ENCODE peak calls at places on chromosomes 4 and X, in four cellular contexts. M is IMR-90, R is H9, P is H1. S is an unnamed sample.
A peak's percentile ranks its signal among the peaks of the same experiment; 100 is the strongest.

GRCh38 chr4:60201052-60201673 is 999.0 kb upstream of the ADGRL3 start:
- DNase-seq in M (peak; percentile 28), R (peak; percentile 38), P (peak; percentile 77), S (peak; percentile 55)

GRCh38 chr4:149784018-149784417 is 31.6 kb downstream of the IQCM start:
- DNase-seq in M (peak; percentile 32), R (no peak), P (no peak), S (no peak)

GRCh38 chr4:5808081-5808741 is 84.7 kb downstream of the CRMP1 start:
- DNase-seq in M (peak; percentile 46), R (no peak), P (no peak), S (no peak)

GRCh38 chr4:128060620-128061565 is at the start of gene LARP1B:
- DNase-seq in M (peak; percentile 95), R (peak; percentile 97), P (peak; percentile 96), S (peak; percentile 98)

GRCh38 chr4:41477200-41477910 is 60.6 kb upstream of the LIMCH1 start:
- DNase-seq in M (no peak), R (no peak), P (no peak), S (no peak)

GRCh38 chr4:78078101-78078500 is 21.0 kb downstream of the FRAS1 start:
- DNase-seq in M (no peak), R (no peak), P (no peak), S (no peak)

GRCh38 chr4:57073559-57073958 is 36.6 kb downstream of the IGFBP7 start:
- DNase-seq in M (no peak), R (no peak), P (no peak), S (no peak)

GRCh38 chrX:136880003-136880451 is 498 bp downstream of the RBMX start:
- DNase-seq in M (no peak), R (no peak), P (peak; percentile 47), S (peak; percentile 31)

GRCh38 chr4:4792516-4792915 is 66.9 kb upstream of the MSX1 start:
- DNase-seq in M (peak; percentile 67), R (no peak), P (no peak), S (no peak)

GRCh38 chr4:128854433-128854832 is 44.9 kb downstream of the JADE1 start:
- DNase-seq in M (peak; percentile 56), R (no peak), P (no peak), S (no peak)

GRCh38 chrX:102697506-102697905 is 14.7 kb upstream of the GPRASP2 start:
- DNase-seq in M (peak; percentile 52), R (no peak), P (no peak), S (no peak)

GRCh38 chrX:44105228-44105913 is 132.2 kb upstream of the NDP start:
- DNase-seq in M (no peak), R (peak; percentile 27), P (peak; percentile 41), S (peak; percentile 42)

GRCh38 chrX:10524578-10524977 is 95.8 kb downstream of the MID1 start:
- DNase-seq in M (no peak), R (no peak), P (no peak), S (no peak)

GRCh38 chr4:110712486-110712885 is 89.6 kb upstream of the PITX2 start:
- DNase-seq in M (no peak), R (no peak), P (no peak), S (no peak)

GRCh38 chr4:125355791-125356190 is 41.0 kb downstream of the FAT4 start:
- DNase-seq in M (no peak), R (no peak), P (no peak), S (no peak)

GRCh38 chr4:91758487-91758886 is 545.3 kb upstream of the GRID2 start:
- DNase-seq in M (no peak), R (no peak), P (no peak), S (no peak)

GRCh38 chrX:40845331-40845911 is 110.1 kb upstream of the MED14 start:
- DNase-seq in M (peak; percentile 95), R (peak; percentile 72), P (no peak), S (peak; percentile 69)

DNA sequence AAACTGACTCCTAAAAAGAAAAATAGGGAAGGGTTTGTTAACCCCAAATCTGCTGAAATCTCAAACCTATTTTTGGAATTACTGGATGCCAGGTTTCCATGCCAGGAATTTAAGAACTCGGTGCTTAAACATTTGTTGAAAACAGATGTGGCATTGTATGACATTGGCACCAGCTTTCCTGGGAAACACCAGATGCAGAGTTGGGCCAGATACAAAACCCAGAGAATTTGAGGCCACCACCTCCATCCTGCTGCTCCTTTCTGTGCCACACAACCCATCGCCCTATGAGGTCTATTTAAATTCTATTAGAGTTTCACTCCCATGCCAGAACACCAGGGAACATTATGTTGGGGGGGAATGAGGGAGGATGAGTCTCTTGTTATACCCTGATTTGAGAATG is 71.7 kb downstream of the ARAP2 start:
- DNase-seq in M (no peak), R (no peak), P (no peak), S (no peak)
- H3K56ac ChIP-seq in M (no peak overlapping the region), R (no peak overlapping the region), P (no peak overlapping the region), S (no peak overlapping the region)

DNA sequence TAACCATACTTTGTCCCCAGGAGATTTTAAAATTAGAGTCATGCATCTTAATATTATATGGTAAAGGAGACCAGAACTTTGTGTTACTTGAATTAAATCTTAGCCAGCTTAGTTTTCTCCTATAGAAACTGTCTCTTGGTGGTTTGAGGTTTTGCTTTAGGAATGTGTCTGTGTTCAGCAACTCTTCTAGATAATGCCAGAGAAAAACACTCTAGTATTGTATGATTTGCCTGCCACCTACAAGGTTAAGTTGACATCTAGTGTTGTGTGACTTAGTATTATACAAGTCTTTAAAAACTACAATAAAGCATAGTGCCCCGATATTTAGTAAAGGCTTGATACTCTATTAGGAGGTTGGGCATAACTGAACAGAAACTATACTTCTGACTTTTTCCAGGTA is 2.1 kb downstream of the UGT8 start:
- DNase-seq in M (no peak), R (no peak), P (no peak), S (no peak)
- H4K5ac ChIP-seq in M (no peak overlapping the region), R (no peak overlapping the region), P (no peak overlapping the region), S (no peak overlapping the region)

GRCh38 chr4:186020106-186020792 is 48.7 kb upstream of the TLR3 start:
- DNase-seq in M (no peak), R (no peak), P (no peak), S (no peak)
- H2BK15ac ChIP-seq in M (no peak overlapping the region), R (no peak overlapping the region), P (peak overlapping the region; percentile 23), S (no peak overlapping the region)

GRCh38 chrX:151773434-151773833 is 38.9 kb downstream of the CNGA2 start:
- DNase-seq in M (no peak), R (peak; percentile 31), P (no peak), S (peak; percentile 7)

GRCh38 chrX:151776936-151777335 is 42.4 kb downstream of the CNGA2 start:
- DNase-seq in M (no peak), R (no peak), P (no peak), S (no peak)

GRCh38 chrX:151780621-151781020 is 46.1 kb downstream of the CNGA2 start:
- DNase-seq in M (no peak), R (no peak), P (no peak), S (no peak)

GRCh38 chrX:151779258-151779657 is 44.7 kb downstream of the CNGA2 start:
- DNase-seq in M (no peak), R (no peak), P (no peak), S (no peak)

DNA sequence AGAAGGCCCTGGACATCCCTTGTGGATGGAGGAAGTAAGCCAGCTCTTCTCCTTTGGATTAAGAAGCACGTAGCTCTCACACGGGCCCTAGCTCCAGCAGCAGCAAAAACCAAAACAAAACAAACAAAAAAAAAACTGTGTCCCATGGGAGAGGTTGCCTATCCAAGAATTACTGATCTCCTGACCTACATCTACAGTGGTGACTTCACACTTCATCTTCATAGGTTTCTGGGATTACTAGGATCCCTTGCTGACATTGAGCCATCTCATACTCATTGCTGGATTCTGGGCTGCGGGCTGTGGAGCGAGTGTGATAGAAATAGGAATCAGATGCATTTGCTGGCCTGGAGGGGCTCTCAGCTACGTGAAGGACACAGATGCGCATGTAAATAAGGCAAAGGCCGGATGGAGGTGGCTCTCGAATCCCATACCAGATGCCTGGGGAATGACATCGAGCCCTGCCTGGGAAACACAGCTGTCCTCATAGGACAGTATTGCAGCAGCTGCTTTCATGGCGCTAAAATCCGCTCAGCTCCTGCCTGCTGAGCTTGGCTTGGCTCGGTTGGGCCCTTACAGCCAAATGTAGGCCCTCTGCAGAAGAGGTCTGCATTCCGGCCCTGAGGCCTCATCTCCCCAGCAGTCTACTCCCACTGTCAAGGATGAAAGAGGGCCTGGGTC is 41.7 kb downstream of the CNGA2 start:
- DNase-seq in M (no peak), R (peak; percentile 46), P (no peak), S (peak; percentile 83)
- H3K56ac ChIP-seq in M (no peak overlapping the region), R (no peak overlapping the region), P (no peak overlapping the region), S (no peak overlapping the region)

DNA sequence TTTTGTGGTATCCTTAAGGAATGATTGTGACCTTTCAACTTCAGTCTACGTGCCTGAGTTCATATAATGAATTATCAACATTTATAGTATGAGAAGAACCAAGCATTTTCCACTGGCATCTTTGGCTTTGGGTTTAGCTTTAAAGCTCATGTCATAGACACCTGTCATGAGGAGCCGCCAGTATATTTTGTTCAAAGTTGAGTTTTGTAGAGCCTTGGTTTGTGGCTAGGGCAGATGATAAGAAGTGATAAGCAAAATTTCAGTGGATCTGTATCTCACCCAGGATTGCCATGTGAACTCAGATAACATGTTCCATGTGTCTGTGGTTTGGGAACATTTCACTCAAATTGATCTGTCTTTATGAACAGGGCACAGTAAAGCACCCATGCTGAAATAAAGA is 873.2 kb downstream of the STPG2 start:
- DNase-seq in M (no peak), R (no peak), P (no peak), S (no peak)
- H4K5ac ChIP-seq in M (no peak overlapping the region), R (no peak overlapping the region), P (no peak overlapping the region), S (no peak overlapping the region)

GRCh38 chr4:7193040-7193958 is 961 bp downstream of the SORCS2 start:
- DNase-seq in M (no peak), R (peak; percentile 40), P (no peak), S (peak; percentile 24)
- H2BK15ac ChIP-seq in M (no peak overlapping the region), R (no peak overlapping the region), P (no peak overlapping the region), S (no peak overlapping the region)